ENCODE peak calls at places on chromosome 17, in six cellular contexts. Y is pons, N is OCI-M1, R is head of caudate nucleus, B is ureter, G is NCI-H510A treated with DMSO at 0.1 percent for 48 hours. F is an unnamed sample.

GRCh38 chr17:83055911-83056582 is 23.4 kb upstream of the METRNL start:
- DNase-seq in Y (no peak), N (peak), R (no peak), B (peak), G (no peak), F (no peak)

GRCh38 chr17:63399856-63400255 is 46.2 kb downstream of the CYB561 start:
- DNase-seq in Y (no peak), N (no peak), R (no peak), B (peak), G (no peak), F (no peak)

GRCh38 chr17:59151591-59151990 is 3.4 kb downstream of the SKA2 start:
- DNase-seq in Y (no peak), N (no peak), R (no peak), B (no peak), G (no peak), F (no peak)

GRCh38 chr17:68871447-68871846 is 83.7 kb downstream of the ABCA8 start:
- DNase-seq in Y (no peak), N (no peak), R (no peak), B (no peak), G (no peak), F (no peak)

GRCh38 chr17:63698381-63698885 is 1.5 kb downstream of the LIMD2 start:
- DNase-seq in Y (no peak), N (no peak), R (no peak), B (no peak), G (no peak), F (no peak)

GRCh38 chr17:40035162-40035559 is 19.0 kb downstream of the MED24 start:
- DNase-seq in Y (peak), N (peak), R (peak), B (no peak), G (peak), F (no peak)

GRCh38 chr17:64024781-64025731 is 4.6 kb upstream of the ICAM2 start:
- DNase-seq in Y (no peak), N (no peak), R (no peak), B (peak), G (no peak), F (no peak)

GRCh38 chr17:27663862-27664605 is 33.0 kb downstream of the LGALS9 start:
- DNase-seq in Y (no peak), N (no peak), R (no peak), B (no peak), G (no peak), F (no peak)

GRCh38 chr17:63039899-63040602 is 74.0 kb downstream of the TANC2 start:
- DNase-seq in Y (peak), N (peak), R (no peak), B (no peak), G (peak), F (no peak)

GRCh38 chr17:60139438-60140285 is 10.1 kb upstream of the CA4 start:
- DNase-seq in Y (no peak), N (peak), R (peak), B (peak), G (no peak), F (no peak)

GRCh38 chr17:8066841-8067775 is 20.4 kb downstream of the ALOX12B start:
- DNase-seq in Y (no peak), N (no peak), R (no peak), B (no peak), G (no peak), F (no peak)

GRCh38 chr17:4715071-4715749 is 4.8 kb downstream of the ARRB2 start:
- DNase-seq in Y (no peak), N (no peak), R (no peak), B (no peak), G (no peak), F (no peak)